ENCODE peak calls at places on chromosomes 5 and 9, in ten cellular contexts. One of them, this sample, is unnamed.

GRCh38 chr5:109652096-109652495 is 37.6 kb upstream of the MAN2A1 start:
- DNase-seq in activated CD8-positive, alpha-beta memory T cell treated with anti-CD3 and anti-CD28 coated beads, Interleukin-2, amount 50 U/mL, for 4 hours: no peak
- DNase-seq in stimulated activated CD4-positive, alpha-beta T cell treated with anti-CD3 and anti-CD28 coated beads, Interleukin-2, amount 100 ng/mL, for 48 hours: no peak
- DNase-seq in SW 1271: no peak
- DNase-seq in fibroblast of mammary gland: no peak
- DNase-seq in T-cell: no peak
- DNase-seq in AG08395: no peak
- DNase-seq in fibroblast of gingiva: no peak
- DNase-seq in activated gamma-delta T cell treated with anti-CD3 and anti-CD28 coated beads, Interleukin-2, amount 50 U/mL, for 16 hours: no peak
- DNase-seq in Kasumi-1: no peak
- DNase-seq in this sample: no peak

GRCh38 chr5:134554319-134555222 is 29.1 kb downstream of the JADE2 start:
- DNase-seq in activated CD8-positive, alpha-beta memory T cell treated with anti-CD3 and anti-CD28 coated beads, Interleukin-2, amount 50 U/mL, for 4 hours: peak
- DNase-seq in stimulated activated CD4-positive, alpha-beta T cell treated with anti-CD3 and anti-CD28 coated beads, Interleukin-2, amount 100 ng/mL, for 48 hours: peak
- DNase-seq in SW 1271: peak
- DNase-seq in fibroblast of mammary gland: peak
- DNase-seq in T-cell: no peak
- DNase-seq in AG08395: peak
- DNase-seq in fibroblast of gingiva: peak
- DNase-seq in activated gamma-delta T cell treated with anti-CD3 and anti-CD28 coated beads, Interleukin-2, amount 50 U/mL, for 16 hours: peak
- DNase-seq in Kasumi-1: no peak
- DNase-seq in this sample: no peak

GRCh38 chr9:89743216-89743575 is 138.4 kb downstream of the GADD45G start:
- DNase-seq in activated CD8-positive, alpha-beta memory T cell treated with anti-CD3 and anti-CD28 coated beads, Interleukin-2, amount 50 U/mL, for 4 hours: no peak
- DNase-seq in stimulated activated CD4-positive, alpha-beta T cell treated with anti-CD3 and anti-CD28 coated beads, Interleukin-2, amount 100 ng/mL, for 48 hours: no peak
- DNase-seq in SW 1271: no peak
- DNase-seq in fibroblast of mammary gland: no peak
- DNase-seq in T-cell: no peak
- DNase-seq in AG08395: no peak
- DNase-seq in fibroblast of gingiva: no peak
- DNase-seq in activated gamma-delta T cell treated with anti-CD3 and anti-CD28 coated beads, Interleukin-2, amount 50 U/mL, for 16 hours: no peak
- DNase-seq in Kasumi-1: no peak
- DNase-seq in this sample: peak

GRCh38 chr9:26725573-26725972 is 167.0 kb downstream of the CAAP1 start:
- DNase-seq in activated CD8-positive, alpha-beta memory T cell treated with anti-CD3 and anti-CD28 coated beads, Interleukin-2, amount 50 U/mL, for 4 hours: no peak
- DNase-seq in stimulated activated CD4-positive, alpha-beta T cell treated with anti-CD3 and anti-CD28 coated beads, Interleukin-2, amount 100 ng/mL, for 48 hours: no peak
- DNase-seq in SW 1271: no peak
- DNase-seq in fibroblast of mammary gland: peak
- DNase-seq in T-cell: no peak
- DNase-seq in AG08395: peak
- DNase-seq in fibroblast of gingiva: peak
- DNase-seq in activated gamma-delta T cell treated with anti-CD3 and anti-CD28 coated beads, Interleukin-2, amount 50 U/mL, for 16 hours: no peak
- DNase-seq in Kasumi-1: no peak
- DNase-seq in this sample: no peak

GRCh38 chr9:13898957-13899356 is 415.0 kb downstream of the NFIB start:
- DNase-seq in activated CD8-positive, alpha-beta memory T cell treated with anti-CD3 and anti-CD28 coated beads, Interleukin-2, amount 50 U/mL, for 4 hours: no peak
- DNase-seq in stimulated activated CD4-positive, alpha-beta T cell treated with anti-CD3 and anti-CD28 coated beads, Interleukin-2, amount 100 ng/mL, for 48 hours: no peak
- DNase-seq in SW 1271: no peak
- DNase-seq in fibroblast of mammary gland: no peak
- DNase-seq in T-cell: no peak
- DNase-seq in AG08395: no peak
- DNase-seq in fibroblast of gingiva: no peak
- DNase-seq in activated gamma-delta T cell treated with anti-CD3 and anti-CD28 coated beads, Interleukin-2, amount 50 U/mL, for 16 hours: no peak
- DNase-seq in Kasumi-1: no peak
- DNase-seq in this sample: no peak

GRCh38 chr9:127158995-127159801 is 36.8 kb upstream of the ANGPTL2 start:
- DNase-seq in activated CD8-positive, alpha-beta memory T cell treated with anti-CD3 and anti-CD28 coated beads, Interleukin-2, amount 50 U/mL, for 4 hours: no peak
- DNase-seq in stimulated activated CD4-positive, alpha-beta T cell treated with anti-CD3 and anti-CD28 coated beads, Interleukin-2, amount 100 ng/mL, for 48 hours: no peak
- DNase-seq in SW 1271: peak
- DNase-seq in fibroblast of mammary gland: peak
- DNase-seq in T-cell: no peak
- DNase-seq in AG08395: peak
- DNase-seq in fibroblast of gingiva: peak
- DNase-seq in activated gamma-delta T cell treated with anti-CD3 and anti-CD28 coated beads, Interleukin-2, amount 50 U/mL, for 16 hours: no peak
- DNase-seq in Kasumi-1: no peak
- DNase-seq in this sample: peak

GRCh38 chr9:91775011-91775707 is 174.9 kb downstream of the ROR2 start:
- DNase-seq in activated CD8-positive, alpha-beta memory T cell treated with anti-CD3 and anti-CD28 coated beads, Interleukin-2, amount 50 U/mL, for 4 hours: peak
- DNase-seq in stimulated activated CD4-positive, alpha-beta T cell treated with anti-CD3 and anti-CD28 coated beads, Interleukin-2, amount 100 ng/mL, for 48 hours: peak
- DNase-seq in SW 1271: peak
- DNase-seq in fibroblast of mammary gland: peak
- DNase-seq in T-cell: peak
- DNase-seq in AG08395: peak
- DNase-seq in fibroblast of gingiva: peak
- DNase-seq in activated gamma-delta T cell treated with anti-CD3 and anti-CD28 coated beads, Interleukin-2, amount 50 U/mL, for 16 hours: peak
- DNase-seq in Kasumi-1: peak
- DNase-seq in this sample: peak

GRCh38 chr5:91562922-91563321 is 179.8 kb upstream of the ARRDC3 start:
- DNase-seq in activated CD8-positive, alpha-beta memory T cell treated with anti-CD3 and anti-CD28 coated beads, Interleukin-2, amount 50 U/mL, for 4 hours: no peak
- DNase-seq in stimulated activated CD4-positive, alpha-beta T cell treated with anti-CD3 and anti-CD28 coated beads, Interleukin-2, amount 100 ng/mL, for 48 hours: no peak
- DNase-seq in SW 1271: no peak
- DNase-seq in fibroblast of mammary gland: no peak
- DNase-seq in T-cell: no peak
- DNase-seq in AG08395: no peak
- DNase-seq in fibroblast of gingiva: no peak
- DNase-seq in activated gamma-delta T cell treated with anti-CD3 and anti-CD28 coated beads, Interleukin-2, amount 50 U/mL, for 16 hours: no peak
- DNase-seq in Kasumi-1: no peak
- DNase-seq in this sample: no peak

GRCh38 chr9:126153382-126153781 is 173.2 kb upstream of the MVB12B start:
- DNase-seq in activated CD8-positive, alpha-beta memory T cell treated with anti-CD3 and anti-CD28 coated beads, Interleukin-2, amount 50 U/mL, for 4 hours: no peak
- DNase-seq in stimulated activated CD4-positive, alpha-beta T cell treated with anti-CD3 and anti-CD28 coated beads, Interleukin-2, amount 100 ng/mL, for 48 hours: no peak
- DNase-seq in SW 1271: no peak
- DNase-seq in fibroblast of mammary gland: no peak
- DNase-seq in T-cell: no peak
- DNase-seq in AG08395: no peak
- DNase-seq in fibroblast of gingiva: no peak
- DNase-seq in activated gamma-delta T cell treated with anti-CD3 and anti-CD28 coated beads, Interleukin-2, amount 50 U/mL, for 16 hours: no peak
- DNase-seq in Kasumi-1: no peak
- DNase-seq in this sample: no peak

This sample was measured in NK-92 treated with Interleukin-12 subunit alpha and Interleukin-12 subunit beta, amount 100 ng/mL, for 24 hours.